ENCODE peak calls at places on chromosomes 11 and 22, in eight cellular contexts. One of them, this sample, is unnamed.

GRCh38 chr11:121844016-121844415 is 272.0 kb downstream of the BLID start:
- DNase-seq in fibroblast of pulmonary artery: no peak
- DNase-seq in cardiac fibroblast: no peak
- DNase-seq in heart right ventricle: no peak
- DNase-seq in psoas muscle: no peak
- DNase-seq in A549: peak; percentile 0
- DNase-seq in mammary epithelial cell: no peak
- DNase-seq in B cell: no peak
- DNase-seq in this sample: no peak

GRCh38 chr11:22641559-22641958 is 15.9 kb upstream of the FANCF start:
- DNase-seq in fibroblast of pulmonary artery: no peak
- DNase-seq in cardiac fibroblast: no peak
- DNase-seq in heart right ventricle: no peak
- DNase-seq in psoas muscle: no peak
- DNase-seq in A549: no peak
- DNase-seq in mammary epithelial cell: no peak
- DNase-seq in B cell: no peak
- DNase-seq in this sample: no peak

GRCh38 chr22:17920145-17920605 is 104.2 kb downstream of the MICAL3 start:
- DNase-seq in fibroblast of pulmonary artery: peak; percentile 56
- DNase-seq in cardiac fibroblast: peak; percentile 48
- DNase-seq in heart right ventricle: peak; percentile 70
- DNase-seq in psoas muscle: peak; percentile 27
- DNase-seq in A549: no peak
- DNase-seq in mammary epithelial cell: peak; percentile 72
- DNase-seq in B cell: peak; percentile 38
- DNase-seq in this sample: no peak

GRCh38 chr11:33437529-33437928 is 180.3 kb downstream of the HIPK3 start:
- DNase-seq in fibroblast of pulmonary artery: no peak
- DNase-seq in cardiac fibroblast: no peak
- DNase-seq in heart right ventricle: no peak
- DNase-seq in psoas muscle: no peak
- DNase-seq in A549: no peak
- DNase-seq in mammary epithelial cell: no peak
- DNase-seq in B cell: no peak
- DNase-seq in this sample: no peak

GRCh38 chr11:45848654-45849081 is 1.4 kb downstream of the CRY2 start:
- DNase-seq in fibroblast of pulmonary artery: no peak
- DNase-seq in cardiac fibroblast: no peak
- DNase-seq in heart right ventricle: no peak
- DNase-seq in psoas muscle: no peak
- DNase-seq in A549: no peak
- DNase-seq in mammary epithelial cell: no peak
- DNase-seq in B cell: no peak
- DNase-seq in this sample: no peak

GRCh38 chr11:70335511-70335910 is 62.8 kb upstream of the CTTN start:
- DNase-seq in fibroblast of pulmonary artery: no peak
- DNase-seq in cardiac fibroblast: no peak
- DNase-seq in heart right ventricle: no peak
- DNase-seq in psoas muscle: no peak
- DNase-seq in A549: no peak
- DNase-seq in mammary epithelial cell: no peak
- DNase-seq in B cell: no peak
- DNase-seq in this sample: no peak

GRCh38 chr22:31846161-31847115 is 92.6 kb downstream of the DEPDC5 start:
- DNase-seq in fibroblast of pulmonary artery: peak; percentile 44
- DNase-seq in cardiac fibroblast: peak; percentile 46
- DNase-seq in heart right ventricle: no peak
- DNase-seq in psoas muscle: no peak
- DNase-seq in A549: peak; percentile 20
- DNase-seq in mammary epithelial cell: no peak
- DNase-seq in B cell: no peak
- DNase-seq in this sample: peak; percentile 24

GRCh38 chr11:30150425-30150824 is 80.4 kb upstream of the FSHB start:
- DNase-seq in fibroblast of pulmonary artery: no peak
- DNase-seq in cardiac fibroblast: no peak
- DNase-seq in heart right ventricle: no peak
- DNase-seq in psoas muscle: no peak
- DNase-seq in A549: no peak
- DNase-seq in mammary epithelial cell: no peak
- DNase-seq in B cell: no peak
- DNase-seq in this sample: no peak

GRCh38 chr11:3802016-3802790 is 4.8 kb upstream of the NUP98 start:
- DNase-seq in fibroblast of pulmonary artery: peak; percentile 39
- DNase-seq in cardiac fibroblast: peak; percentile 61
- DNase-seq in heart right ventricle: no peak
- DNase-seq in psoas muscle: no peak
- DNase-seq in A549: peak; percentile 78
- DNase-seq in mammary epithelial cell: no peak
- DNase-seq in B cell: no peak
- DNase-seq in this sample: no peak

GRCh38 chr22:36767035-36767775 is 8.7 kb downstream of the IFT27 start:
- DNase-seq in fibroblast of pulmonary artery: no peak
- DNase-seq in cardiac fibroblast: no peak
- DNase-seq in heart right ventricle: no peak
- DNase-seq in psoas muscle: no peak
- DNase-seq in A549: no peak
- DNase-seq in mammary epithelial cell: no peak
- DNase-seq in B cell: peak; percentile 30
- DNase-seq in this sample: no peak

GRCh38 chr11:11407065-11407737 is 54.2 kb upstream of the CSNK2A3 start:
- DNase-seq in fibroblast of pulmonary artery: no peak
- DNase-seq in cardiac fibroblast: no peak
- DNase-seq in heart right ventricle: no peak
- DNase-seq in psoas muscle: peak; percentile 30
- DNase-seq in A549: no peak
- DNase-seq in mammary epithelial cell: no peak
- DNase-seq in B cell: no peak
- DNase-seq in this sample: no peak

GRCh38 chr11:110890995-110891394 is 178.8 kb upstream of the ARHGAP20 start:
- DNase-seq in fibroblast of pulmonary artery: no peak
- DNase-seq in cardiac fibroblast: no peak
- DNase-seq in heart right ventricle: no peak
- DNase-seq in psoas muscle: no peak
- DNase-seq in A549: no peak
- DNase-seq in mammary epithelial cell: no peak
- DNase-seq in B cell: no peak
- DNase-seq in this sample: no peak

GRCh38 chr11:101721270-101721669 is 137.5 kb upstream of the TRPC6 start:
- DNase-seq in fibroblast of pulmonary artery: no peak
- DNase-seq in cardiac fibroblast: peak; percentile 29
- DNase-seq in heart right ventricle: no peak
- DNase-seq in psoas muscle: no peak
- DNase-seq in A549: peak; percentile 23
- DNase-seq in mammary epithelial cell: peak; percentile 93
- DNase-seq in B cell: no peak
- DNase-seq in this sample: no peak

GRCh38 chr22:48835857-48836672 is 991.6 kb downstream of the BRD1 start:
- DNase-seq in fibroblast of pulmonary artery: no peak
- DNase-seq in cardiac fibroblast: no peak
- DNase-seq in heart right ventricle: no peak
- DNase-seq in psoas muscle: no peak
- DNase-seq in A549: no peak
- DNase-seq in mammary epithelial cell: no peak
- DNase-seq in B cell: no peak
- DNase-seq in this sample: no peak

GRCh38 chr22:42343551-42344081 is 73.2 kb upstream of the TCF20 start:
- DNase-seq in fibroblast of pulmonary artery: no peak
- DNase-seq in cardiac fibroblast: no peak
- DNase-seq in heart right ventricle: no peak
- DNase-seq in psoas muscle: no peak
- DNase-seq in A549: no peak
- DNase-seq in mammary epithelial cell: no peak
- DNase-seq in B cell: no peak
- DNase-seq in this sample: no peak

GRCh38 chr11:129643031-129643721 is 172.5 kb upstream of the TMEM45B start:
- DNase-seq in fibroblast of pulmonary artery: peak; percentile 23
- DNase-seq in cardiac fibroblast: peak; percentile 58
- DNase-seq in heart right ventricle: no peak
- DNase-seq in psoas muscle: no peak
- DNase-seq in A549: peak; percentile 78
- DNase-seq in mammary epithelial cell: peak; percentile 97
- DNase-seq in B cell: no peak
- DNase-seq in this sample: peak; percentile 21

GRCh38 chr22:50008151-50009040 is 4.2 kb downstream of the IL17REL start:
- DNase-seq in fibroblast of pulmonary artery: no peak
- DNase-seq in cardiac fibroblast: no peak
- DNase-seq in heart right ventricle: no peak
- DNase-seq in psoas muscle: no peak
- DNase-seq in A549: no peak
- DNase-seq in mammary epithelial cell: no peak
- DNase-seq in B cell: peak; percentile 38
- DNase-seq in this sample: no peak

GRCh38 chr11:32081129-32081641 is 9.7 kb upstream of the RCN1 start:
- DNase-seq in fibroblast of pulmonary artery: peak; percentile 61
- DNase-seq in cardiac fibroblast: peak; percentile 92
- DNase-seq in heart right ventricle: no peak
- DNase-seq in psoas muscle: peak; percentile 10
- DNase-seq in A549: peak; percentile 52
- DNase-seq in mammary epithelial cell: peak; percentile 71
- DNase-seq in B cell: no peak
- DNase-seq in this sample: no peak

GRCh38 chr11:43905788-43906187 is 25.2 kb downstream of the ALKBH3 start:
- DNase-seq in fibroblast of pulmonary artery: peak; percentile 96
- DNase-seq in cardiac fibroblast: peak; percentile 86
- DNase-seq in heart right ventricle: no peak
- DNase-seq in psoas muscle: no peak
- DNase-seq in A549: no peak
- DNase-seq in mammary epithelial cell: no peak
- DNase-seq in B cell: no peak
- DNase-seq in this sample: no peak

DNA sequence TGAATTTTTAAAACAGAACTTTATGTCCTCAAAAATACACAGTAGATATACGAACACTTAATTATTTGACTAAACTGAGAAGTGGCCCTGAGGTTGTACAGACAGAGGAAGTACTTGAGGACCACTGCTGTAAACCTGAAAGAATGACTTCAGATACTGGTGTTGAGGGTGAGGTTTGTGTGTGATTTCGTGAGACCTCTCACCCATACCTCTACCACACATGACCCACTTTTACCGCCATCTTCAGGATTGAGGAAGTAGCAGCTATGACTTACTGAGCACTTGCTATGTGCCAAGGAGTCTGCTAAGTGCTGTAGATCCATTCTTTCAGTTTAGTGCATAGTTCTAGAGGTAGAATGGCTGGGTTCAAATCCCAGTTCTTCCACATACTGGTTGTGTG is 21.9 kb downstream of the MMP13 start:
- DNase-seq in fibroblast of pulmonary artery: no peak
- DNase-seq in cardiac fibroblast: no peak
- DNase-seq in heart right ventricle: no peak
- DNase-seq in psoas muscle: no peak
- DNase-seq in A549: no peak
- DNase-seq in mammary epithelial cell: no peak
- DNase-seq in B cell: no peak
- DNase-seq in this sample: no peak
- TF ChIP-seq CTCF in fibroblast of pulmonary artery: no peak
- TF ChIP-seq CTCF in cardiac fibroblast: no peak
- TF ChIP-seq CTCF in heart right ventricle: no peak
- TF ChIP-seq CTCF in psoas muscle: no peak
- TF ChIP-seq CTCF in A549: no peak
- TF ChIP-seq CTCF in mammary epithelial cell: no peak
- TF ChIP-seq CTCF in B cell: no peak
- TF ChIP-seq CTCF in this sample: no peak

DNA sequence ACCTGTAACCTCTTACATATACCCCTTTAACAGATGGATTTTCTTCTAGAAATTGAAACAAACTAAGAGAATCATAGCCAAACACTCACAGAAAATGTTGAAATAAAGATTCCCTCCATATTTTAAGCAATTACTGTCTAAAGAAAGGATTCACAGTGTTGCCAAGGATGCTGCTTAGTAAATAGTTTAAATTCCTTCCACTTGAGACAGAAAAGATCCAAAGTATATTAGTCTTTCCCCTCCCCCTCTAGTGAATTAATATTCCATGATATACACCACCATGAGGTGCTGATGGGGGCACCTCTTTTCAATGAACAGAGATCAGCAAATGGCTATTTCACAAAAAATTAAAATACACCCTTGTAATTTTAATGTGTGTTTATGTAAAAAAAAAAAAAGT is 186.8 kb downstream of the SOX6 start:
- DNase-seq in fibroblast of pulmonary artery: peak; percentile 14
- DNase-seq in cardiac fibroblast: peak; percentile 50
- DNase-seq in heart right ventricle: no peak
- DNase-seq in psoas muscle: no peak
- DNase-seq in A549: no peak
- DNase-seq in mammary epithelial cell: no peak
- DNase-seq in B cell: no peak
- DNase-seq in this sample: no peak
- TF ChIP-seq CTCF in fibroblast of pulmonary artery: no peak
- TF ChIP-seq CTCF in cardiac fibroblast: no peak
- TF ChIP-seq CTCF in heart right ventricle: no peak
- TF ChIP-seq CTCF in psoas muscle: no peak
- TF ChIP-seq CTCF in A549: no peak
- TF ChIP-seq CTCF in mammary epithelial cell: peak; percentile 14
- TF ChIP-seq CTCF in B cell: no peak
- TF ChIP-seq CTCF in this sample: no peak

GRCh38 chr11:47981667-47982404 is 1.5 kb downstream of the PTPRJ start:
- DNase-seq in fibroblast of pulmonary artery: no peak
- DNase-seq in cardiac fibroblast: no peak
- DNase-seq in heart right ventricle: peak; percentile 35
- DNase-seq in psoas muscle: peak; percentile 29
- DNase-seq in A549: peak; percentile 39
- DNase-seq in mammary epithelial cell: no peak
- DNase-seq in B cell: no peak
- DNase-seq in this sample: peak; percentile 35
- TF ChIP-seq CTCF in fibroblast of pulmonary artery: no peak
- TF ChIP-seq CTCF in cardiac fibroblast: no peak
- TF ChIP-seq CTCF in heart right ventricle: no peak
- TF ChIP-seq CTCF in psoas muscle: no peak
- TF ChIP-seq CTCF in A549: no peak
- TF ChIP-seq CTCF in mammary epithelial cell: no peak
- TF ChIP-seq CTCF in B cell: no peak
- TF ChIP-seq CTCF in this sample: no peak

DNA sequence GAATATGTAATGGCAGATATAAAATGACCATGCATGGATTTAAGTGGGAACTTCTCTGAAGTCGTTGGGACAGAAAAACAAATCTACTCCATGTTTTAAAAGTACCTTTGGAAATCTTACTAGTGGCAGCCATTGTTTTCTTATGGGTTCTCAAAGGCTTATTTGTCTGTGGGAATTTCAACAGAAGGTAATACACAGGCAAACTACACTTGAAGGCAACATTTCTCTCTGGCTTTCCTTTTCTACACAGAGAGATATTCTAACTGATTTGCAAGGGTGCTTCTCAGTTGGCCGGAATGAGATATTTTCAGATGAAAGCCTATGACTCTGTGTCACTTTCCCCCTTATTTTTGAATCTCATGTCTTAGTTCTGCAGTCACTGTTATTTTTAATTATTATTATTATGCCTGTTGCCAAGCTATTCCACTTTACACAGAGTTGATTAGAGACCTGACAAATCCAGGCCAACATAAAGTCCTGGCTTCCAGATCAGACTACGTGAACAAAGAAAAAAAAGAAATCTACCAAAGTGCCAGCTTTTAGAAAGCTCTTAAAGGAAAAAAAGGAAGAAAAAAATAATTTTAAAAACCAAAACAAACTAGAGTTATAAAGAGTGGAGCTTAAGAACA is 18.9 kb upstream of the PSMA1 start:
- DNase-seq in fibroblast of pulmonary artery: no peak
- DNase-seq in cardiac fibroblast: no peak
- DNase-seq in heart right ventricle: no peak
- DNase-seq in psoas muscle: no peak
- DNase-seq in A549: no peak
- DNase-seq in mammary epithelial cell: no peak
- DNase-seq in B cell: no peak
- DNase-seq in this sample: no peak
- TF ChIP-seq CTCF in fibroblast of pulmonary artery: no peak
- TF ChIP-seq CTCF in cardiac fibroblast: no peak
- TF ChIP-seq CTCF in heart right ventricle: no peak
- TF ChIP-seq CTCF in psoas muscle: no peak
- TF ChIP-seq CTCF in A549: no peak
- TF ChIP-seq CTCF in mammary epithelial cell: no peak
- TF ChIP-seq CTCF in B cell: no peak
- TF ChIP-seq CTCF in this sample: no peak